ENCODE peak calls at places on chromosomes 2 and 18, in five cellular contexts. Y, W, Z, Q and S are unnamed samples.

GRCh38 chr18:60452424-60452823 is 79.8 kb upstream of the MC4R start:
- DNase-seq in Y (no peak), W (peak), Z (no peak), Q (no peak), S (no peak)

GRCh38 chr2:75476778-75477177 is 84.0 kb downstream of the EVA1A start:
- DNase-seq in Y (no peak), W (no peak), Z (no peak), Q (no peak), S (no peak)

GRCh38 chr2:111900859-111901258 is 2.5 kb downstream of the MERTK start:
- DNase-seq in Y (no peak), W (peak), Z (no peak), Q (no peak), S (no peak)

GRCh38 chr18:58255701-58256311 is 211.8 kb downstream of the NEDD4L start:
- DNase-seq in Y (no peak), W (no peak), Z (no peak), Q (peak), S (no peak)

GRCh38 chr18:79779021-79779699 is 18.6 kb upstream of the KCNG2 start:
- DNase-seq in Y (no peak), W (peak), Z (no peak), Q (no peak), S (no peak)

GRCh38 chr2:156331572-156332451 is 709 bp downstream of the NR4A2 start:
- DNase-seq in Y (no peak), W (peak), Z (no peak), Q (peak), S (no peak)

GRCh38 chr2:71313016-71313766 is 18.4 kb upstream of the ZNF638 start:
- DNase-seq in Y (no peak), W (no peak), Z (no peak), Q (no peak), S (no peak)

GRCh38 chr18:54787616-54788015 is 40.7 kb upstream of the RAB27B start:
- DNase-seq in Y (no peak), W (no peak), Z (no peak), Q (no peak), S (no peak)

GRCh38 chr2:121897335-121897970 is 142.0 kb downstream of the TSN start:
- DNase-seq in Y (no peak), W (peak), Z (no peak), Q (no peak), S (peak)

GRCh38 chr2:70084973-70085710 is 2.1 kb upstream of the PCBP1 start:
- DNase-seq in Y (peak), W (no peak), Z (no peak), Q (no peak), S (no peak)

GRCh38 chr2:241929551-241930490 is 60.3 kb downstream of the RTP5 start:
- DNase-seq in Y (no peak), W (no peak), Z (no peak), Q (no peak), S (no peak)

GRCh38 chr18:73848656-73849055 is 299.0 kb downstream of the FBXO15 start:
- DNase-seq in Y (no peak), W (no peak), Z (no peak), Q (no peak), S (no peak)

GRCh38 chr2:191970867-191971266 is 124.0 kb upstream of the CAVIN2 start:
- DNase-seq in Y (no peak), W (no peak), Z (no peak), Q (no peak), S (no peak)

GRCh38 chr2:207239222-207239674 is 73.5 kb upstream of the KLF7 start:
- DNase-seq in Y (peak), W (no peak), Z (no peak), Q (peak), S (no peak)

GRCh38 chr2:24984912-24985311 is 13.2 kb upstream of the DNAJC27 start:
- DNase-seq in Y (no peak), W (peak), Z (peak), Q (peak), S (no peak)

GRCh38 chr18:48488388-48488850 is 50.4 kb upstream of the CTIF start:
- DNase-seq in Y (no peak), W (no peak), Z (no peak), Q (peak), S (no peak)

GRCh38 chr2:123747316-123747715 is 277.8 kb upstream of the CNTNAP5 start:
- DNase-seq in Y (no peak), W (no peak), Z (no peak), Q (no peak), S (no peak)

GRCh38 chr2:82797469-82797868 is 1661.6 kb downstream of the SUCLG1 start:
- DNase-seq in Y (no peak), W (no peak), Z (no peak), Q (no peak), S (no peak)

GRCh38 chr18:10122116-10122515 is 208.3 kb downstream of the VAPA start:
- DNase-seq in Y (no peak), W (no peak), Z (peak), Q (no peak), S (no peak)

GRCh38 chr2:85409719-85410583 is at the start of gene CAPG:
- DNase-seq in Y (peak), W (no peak), Z (no peak), Q (peak), S (peak)

GRCh38 chr18:27604583-27604982 is 419.5 kb upstream of the CHST9 start:
- DNase-seq in Y (no peak), W (no peak), Z (no peak), Q (no peak), S (no peak)

GRCh38 chr2:215528555-215528954 is 92.7 kb upstream of the FN1 start:
- DNase-seq in Y (no peak), W (no peak), Z (no peak), Q (no peak), S (no peak)

GRCh38 chr2:68018727-68019126 is 44.1 kb downstream of the C1D start:
- DNase-seq in Y (no peak), W (no peak), Z (no peak), Q (no peak), S (no peak)

GRCh38 chr2:29033656-29034055 is 40.7 kb downstream of the PCARE start:
- DNase-seq in Y (no peak), W (no peak), Z (no peak), Q (no peak), S (no peak)

GRCh38 chr18:12271376-12272235 is 17.4 kb downstream of the CIDEA start:
- DNase-seq in Y (peak), W (peak), Z (peak), Q (peak), S (peak)

GRCh38 chr2:231297108-231297908 is 98.2 kb upstream of the B3GNT7 start:
- DNase-seq in Y (peak), W (peak), Z (no peak), Q (peak), S (peak)

GRCh38 chr2:84526562-84526961 is 10.3 kb downstream of the DNAH6 start:
- DNase-seq in Y (no peak), W (no peak), Z (no peak), Q (no peak), S (no peak)